ENCODE peak calls at places on chromosome 4, in seven cellular contexts. W, L, U, H, E, O and C are unnamed samples.

GRCh38 chr4:47118192-47118879 is 87.0 kb downstream of the GABRB1 start:
- DNase-seq in W (no peak), L (no peak), E (no peak), O (no peak), U (no peak), H (no peak), C (no peak)

GRCh38 chr4:4417886-4418285 is 31.0 kb downstream of the NSG1 start:
- DNase-seq in W (no peak), O (no peak), E (no peak), U (no peak), H (no peak), L (no peak), C (no peak)

GRCh38 chr4:38101563-38101962 is 141.4 kb downstream of the PTTG2 start:
- DNase-seq in O (no peak), L (no peak), U (no peak), H (no peak), W (peak), E (no peak), C (no peak)

GRCh38 chr4:122777846-122778501 is 45.5 kb downstream of the BBS12 start:
- DNase-seq in E (no peak), U (no peak), H (no peak), W (peak), L (no peak), O (peak), C (no peak)

GRCh38 chr4:16289872-16290554 is 63.7 kb upstream of the TAPT1 start:
- DNase-seq in H (peak), U (no peak), W (peak), O (peak), E (peak), L (no peak), C (peak)

GRCh38 chr4:188930822-188931221 is 791.6 kb downstream of the TRIML1 start:
- DNase-seq in U (no peak), O (no peak), W (no peak), L (peak), E (no peak), H (no peak), C (no peak)

GRCh38 chr4:128812360-128812958 is 3.0 kb downstream of the JADE1 start:
- DNase-seq in W (peak), U (no peak), L (peak), O (peak), H (peak), E (peak), C (peak)

GRCh38 chr4:212438-213174 is 88.3 kb downstream of the ZNF718 start:
- DNase-seq in W (no peak), E (peak), H (no peak), U (peak), O (no peak), L (no peak), C (peak)

GRCh38 chr4:26583538-26583864 is 383 bp upstream of the TBC1D19 start:
- DNase-seq in U (no peak), L (no peak), H (peak), E (no peak), W (no peak), O (no peak), C (no peak)

GRCh38 chr4:115470763-115471162 is 357.3 kb upstream of the NDST4 start:
- DNase-seq in H (no peak), L (no peak), W (no peak), E (no peak), U (no peak), O (no peak), C (no peak)

GRCh38 chr4:36573441-36573840 is 292.0 kb downstream of the DTHD1 start:
- DNase-seq in E (no peak), H (no peak), L (no peak), W (no peak), U (no peak), O (no peak), C (no peak)

GRCh38 chr4:141427726-141428296 is 207.1 kb downstream of the ZNF330 start:
- DNase-seq in U (no peak), E (no peak), L (no peak), W (no peak), O (no peak), H (no peak), C (no peak)

GRCh38 chr4:189046642-189047041 is 894.0 kb upstream of the FRG1 start:
- DNase-seq in O (no peak), U (no peak), E (no peak), H (no peak), L (no peak), W (peak), C (no peak)

GRCh38 chr4:148214529-148215166 is 227.6 kb downstream of the NR3C2 start:
- DNase-seq in O (no peak), U (no peak), H (no peak), E (no peak), L (no peak), W (no peak), C (no peak)

GRCh38 chr4:37132351-37132989 is 112.1 kb upstream of the NWD2 start:
- DNase-seq in L (no peak), H (no peak), O (no peak), E (peak), U (no peak), W (no peak), C (no peak)

GRCh38 chr4:159273126-159273438 is 170.2 kb downstream of the RAPGEF2 start:
- DNase-seq in O (no peak), E (peak), L (no peak), U (no peak), W (no peak), H (no peak), C (no peak)